ENCODE peak calls at places on chromosomes 6 and 20, in five cellular contexts. Y, W, G, J and U are unnamed samples.

GRCh38 chr6:20403766-20404640 is 2.3 kb downstream of the E2F3 start:
- DNase-seq in Y (no peak), W (no peak), G (no peak), J (no peak), U (peak; percentile 21)

GRCh38 chr20:1536893-1537730 is 20.4 kb downstream of the SIRPD start:
- DNase-seq in Y (no peak), W (no peak), G (no peak), J (peak; percentile 16), U (no peak)

GRCh38 chr6:154071711-154072110 is 32.7 kb downstream of the OPRM1 start:
- DNase-seq in Y (no peak), W (no peak), G (no peak), J (no peak), U (no peak)

GRCh38 chr6:170129691-170130171 is 161.1 kb downstream of the DLL1 start:
- DNase-seq in Y (peak; percentile 52), W (peak; percentile 29), G (peak; percentile 54), J (peak; percentile 83), U (peak; percentile 65)

GRCh38 chr6:162443101-162443500 is 284.5 kb downstream of the PRKN start:
- DNase-seq in Y (peak; percentile 53), W (no peak), G (peak; percentile 74), J (no peak), U (no peak)

GRCh38 chr20:3262566-3262965 is 23.6 kb upstream of the SLC4A11 start:
- DNase-seq in Y (no peak), W (no peak), G (no peak), J (no peak), U (no peak)

GRCh38 chr6:156720739-156721714 is 56.2 kb upstream of the ARID1B start:
- DNase-seq in Y (peak; percentile 53), W (no peak), G (peak; percentile 72), J (no peak), U (no peak)

GRCh38 chr6:113530769-113531168 is 326.4 kb upstream of the MARCKS start:
- DNase-seq in Y (no peak), W (no peak), G (no peak), J (no peak), U (no peak)

GRCh38 chr6:22294301-22294700 is 2.5 kb downstream of the PRL start:
- DNase-seq in Y (no peak), W (no peak), G (no peak), J (no peak), U (no peak)

GRCh38 chr20:63635431-63636141 is 8.7 kb upstream of the GMEB2 start:
- DNase-seq in Y (no peak), W (no peak), G (no peak), J (no peak), U (no peak)

GRCh38 chr6:112183271-112183671 is 71.1 kb downstream of the LAMA4 start:
- DNase-seq in Y (no peak), W (no peak), G (no peak), J (no peak), U (no peak)

GRCh38 chr6:107941627-107942026 is 16.4 kb downstream of the SEC63 start:
- DNase-seq in Y (no peak), W (no peak), G (no peak), J (no peak), U (no peak)

GRCh38 chr6:44606506-44606905 is 219.0 kb downstream of the CDC5L start:
- DNase-seq in Y (no peak), W (no peak), G (no peak), J (peak; percentile 22), U (no peak)

GRCh38 chr6:149273318-149273717 is 44.2 kb upstream of the TAB2 start:
- DNase-seq in Y (no peak), W (no peak), G (no peak), J (peak; percentile 41), U (no peak)

GRCh38 chr6:90375681-90376439 is 79.2 kb upstream of the BACH2 start:
- DNase-seq in Y (no peak), W (no peak), G (no peak), J (no peak), U (no peak)

GRCh38 chr6:9292975-9293374 is 857.6 kb upstream of the SLC35B3 start:
- DNase-seq in Y (no peak), W (no peak), G (no peak), J (no peak), U (no peak)

GRCh38 chr6:140441256-140441655 is 1066.8 kb upstream of the CITED2 start:
- DNase-seq in Y (no peak), W (no peak), G (peak; percentile 44), J (peak; percentile 46), U (peak; percentile 25)

GRCh38 chr6:80938131-80938530 is 814.4 kb downstream of the TENT5A start:
- DNase-seq in Y (no peak), W (no peak), G (no peak), J (no peak), U (no peak)

GRCh38 chr20:8756410-8756809 is 312.5 kb upstream of the PLCB4 start:
- DNase-seq in Y (no peak), W (no peak), G (no peak), J (no peak), U (no peak)

GRCh38 chr20:61581825-61582188 is 329.7 kb downstream of the CDH4 start:
- DNase-seq in Y (no peak), W (no peak), G (no peak), J (no peak), U (no peak)

GRCh38 chr6:4731996-4732395 is 44.2 kb upstream of the CDYL start:
- DNase-seq in Y (no peak), W (no peak), G (no peak), J (no peak), U (no peak)

GRCh38 chr6:44855562-44856494 is 468.3 kb downstream of the CDC5L start:
- DNase-seq in Y (no peak), W (no peak), G (no peak), J (no peak), U (no peak)

GRCh38 chr20:51449498-51450220 is 92.9 kb downstream of the NFATC2 start:
- DNase-seq in Y (no peak), W (no peak), G (no peak), J (no peak), U (no peak)

GRCh38 chr20:13307562-13308163 is 86.6 kb downstream of the ISM1 start:
- DNase-seq in Y (no peak), W (no peak), G (no peak), J (no peak), U (no peak)

GRCh38 chr20:43925215-43925614 is 10.6 kb downstream of the TOX2 start:
- DNase-seq in Y (no peak), W (no peak), G (no peak), J (no peak), U (no peak)

GRCh38 chr6:167020211-167020610 is 21.0 kb downstream of the CEP43 start:
- DNase-seq in Y (no peak), W (no peak), G (no peak), J (no peak), U (no peak)

GRCh38 chr6:19037607-19038006 is 650.5 kb downstream of the RNF144B start:
- DNase-seq in Y (no peak), W (no peak), G (no peak), J (no peak), U (no peak)

GRCh38 chr6:169075211-169075621 is 178.4 kb downstream of the THBS2 start:
- DNase-seq in Y (no peak), W (peak; percentile 90), G (no peak), J (peak; percentile 57), U (peak; percentile 66)

GRCh38 chr6:122454673-122455072 is 16.9 kb downstream of the SERINC1 start:
- DNase-seq in Y (no peak), W (no peak), G (no peak), J (no peak), U (no peak)
- H3K27ac ChIP-seq in Y (no peak overlapping the region), W (no peak overlapping the region), G (no peak overlapping the region), J (no peak overlapping the region), U (no peak overlapping the region)

DNA sequence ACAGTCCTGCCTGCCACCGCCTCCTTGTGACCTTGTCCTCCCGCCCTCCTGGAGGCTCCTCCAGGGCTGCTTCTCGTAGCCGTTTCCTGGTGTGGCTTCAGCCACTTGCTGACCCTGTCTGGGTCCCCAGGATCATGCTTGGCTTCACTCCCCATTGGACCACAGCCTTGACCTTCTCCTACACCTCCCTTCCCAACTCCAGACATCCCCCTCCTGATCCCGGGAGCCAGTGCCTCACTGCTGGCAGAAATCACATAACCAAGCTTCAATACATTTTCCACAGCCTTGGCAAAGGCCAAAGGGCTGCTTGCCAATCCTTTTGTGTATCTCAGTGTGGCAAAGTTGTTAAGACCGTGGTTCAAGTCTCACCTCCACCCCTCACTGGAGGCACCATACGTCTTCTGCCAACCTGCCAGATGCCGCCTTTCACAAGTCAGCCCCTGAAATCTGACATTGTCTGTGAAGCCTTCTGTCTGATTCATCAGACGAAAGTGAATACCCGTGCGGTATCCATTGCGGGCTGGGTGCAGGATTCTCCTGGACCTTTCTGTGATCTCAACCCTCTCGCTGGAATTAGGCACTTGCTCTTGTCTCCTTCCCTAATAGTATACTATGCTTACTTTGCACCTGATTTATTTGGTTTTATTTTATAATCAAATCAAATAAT is 60.2 kb downstream of the PHACTR3 start:
- DNase-seq in Y (no peak), W (no peak), G (no peak), J (no peak), U (no peak)
- TF ChIP-seq CTCF in Y (no peak), W (no peak), G (no peak), J (no peak), U (no peak)

GRCh38 chr20:31673435-31673834 is 35.7 kb downstream of the COX4I2 start:
- DNase-seq in Y (no peak), W (no peak), G (no peak), J (no peak), U (no peak)
- H3K4me3 ChIP-seq in Y (no peak overlapping the region), W (no peak overlapping the region), G (no peak overlapping the region), J (no peak overlapping the region), U (no peak overlapping the region)

GRCh38 chr20:48142258-48142657 is 357.0 kb upstream of the SULF2 start:
- DNase-seq in Y (no peak), W (no peak), G (no peak), J (no peak), U (no peak)
- H3K27ac ChIP-seq in Y (no peak overlapping the region), W (no peak overlapping the region), G (no peak overlapping the region), J (no peak overlapping the region), U (no peak overlapping the region)

DNA sequence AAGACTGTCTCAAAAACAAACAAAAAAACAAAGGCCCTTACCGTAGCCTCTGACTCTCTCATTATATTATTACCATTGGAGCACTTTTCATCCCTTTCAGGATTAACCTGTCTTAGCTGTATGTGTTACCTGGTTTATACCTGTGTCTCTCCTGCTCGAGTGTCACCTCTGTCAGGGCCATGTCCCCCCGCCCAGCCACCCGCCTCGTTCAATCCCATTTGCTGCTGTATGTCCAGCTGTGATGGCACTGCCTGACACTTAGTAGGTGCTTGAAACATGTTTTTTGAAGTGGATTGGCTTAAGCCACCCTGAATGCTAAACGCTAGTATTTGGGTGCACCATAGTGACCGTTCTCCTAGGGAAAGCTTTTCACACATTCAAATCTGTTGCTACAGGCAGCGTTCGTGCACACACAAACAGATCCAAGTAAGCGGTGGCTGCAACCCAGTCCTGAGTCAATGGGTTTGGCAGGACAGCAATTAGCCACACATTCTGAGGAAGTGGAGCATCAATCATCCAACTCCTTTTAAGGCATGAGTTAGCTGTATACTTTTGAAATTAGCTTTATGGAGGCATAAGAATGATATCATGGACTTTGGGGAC is 98.9 kb upstream of the ZNF217 start:
- DNase-seq in Y (no peak), W (peak; percentile 27), G (no peak), J (no peak), U (no peak)
- TF ChIP-seq CTCF in Y (no peak), W (no peak), G (no peak), J (no peak), U (no peak)

GRCh38 chr20:49567421-49568256 is at the start of gene PTGIS:
- DNase-seq in Y (no peak), W (peak; percentile 74), G (no peak), J (no peak), U (peak; percentile 50)
- H3K4me3 ChIP-seq in Y (peak within 1 kb of the TSS; percentile 81), W (peak within 1 kb of the TSS; percentile 75), G (no peak within 1 kb of the TSS), J (peak within 1 kb of the TSS; percentile 71), U (peak within 1 kb of the TSS; percentile 64)

GRCh38 chr6:139291813-139292619 is at the start of gene TXLNB:
- DNase-seq in Y (peak; percentile 57), W (peak; percentile 81), G (peak; percentile 17), J (peak; percentile 84), U (peak; percentile 78)
- H3K27ac ChIP-seq in Y (peak within 1 kb of the TSS; percentile 81), W (peak within 1 kb of the TSS; percentile 80), G (peak within 1 kb of the TSS; percentile 43), J (peak within 1 kb of the TSS; percentile 89), U (peak within 1 kb of the TSS; percentile 98)